ENCODE peak calls at places on chromosomes 5 and 9, in six cellular contexts. K is mucosa of descending colon, L is ovary, B is K562, W is Panc1, E is colonic mucosa. I is an unnamed sample.
A peak's percentile ranks its signal among the peaks of the same experiment; 100 is the strongest.

GRCh38 chr5:166401391-166401790 is 1890.1 kb upstream of the WWC1 start:
- DNase-seq in K (no peak), L (no peak), B (no peak), W (no peak), E (no peak), I (no peak)

GRCh38 chr9:118567861-118568260 is 801.4 kb downstream of the BRINP1 start:
- DNase-seq in K (no peak), L (no peak), B (no peak), W (no peak), E (no peak), I (no peak)

GRCh38 chr9:20269620-20270019 is 352.7 kb downstream of the MLLT3 start:
- DNase-seq in K (no peak), L (no peak), B (no peak), W (no peak), E (no peak), I (no peak)

GRCh38 chr5:125481506-125482455 is 735.3 kb upstream of the ZNF608 start:
- DNase-seq in K (no peak), L (no peak), B (no peak), W (no peak), E (no peak), I (no peak)

GRCh38 chr5:82817897-82818676 is 259.1 kb downstream of the TMEM167A start:
- DNase-seq in K (no peak), L (no peak), B (no peak), W (no peak), E (no peak), I (no peak)

GRCh38 chr9:114051706-114052105 is 26.4 kb downstream of the AMBP start:
- DNase-seq in K (no peak), L (no peak), B (no peak), W (no peak), E (peak; percentile 13), I (no peak)

GRCh38 chr5:142600611-142601360 is 85.1 kb downstream of the FGF1 start:
- DNase-seq in K (peak; percentile 35), L (peak; percentile 24), B (no peak), W (no peak), E (no peak), I (peak; percentile 50)

GRCh38 chr5:123696948-123697347 is 185.0 kb downstream of the CSNK1G3 start:
- DNase-seq in K (peak; percentile 3), L (no peak), B (no peak), W (no peak), E (no peak), I (no peak)

GRCh38 chr9:33884856-33885701 is 68.1 kb downstream of the UBE2R2 start:
- DNase-seq in K (peak; percentile 67), L (peak; percentile 49), B (no peak), W (no peak), E (peak; percentile 58), I (peak; percentile 55)

GRCh38 chr5:146877783-146878470 is 630 bp downstream of the PPP2R2B start:
- DNase-seq in K (no peak), L (no peak), B (no peak), W (no peak), E (no peak), I (no peak)

GRCh38 chr5:40736103-40736875 is 19.5 kb downstream of the TTC33 start:
- DNase-seq in K (no peak), L (no peak), B (peak; percentile 62), W (peak; percentile 80), E (no peak), I (no peak)

GRCh38 chr5:7397005-7397546 is 1.1 kb downstream of the ADCY2 start:
- DNase-seq in K (no peak), L (no peak), B (no peak), W (no peak), E (no peak), I (no peak)

GRCh38 chr9:127075592-127076380 is 46.6 kb downstream of the ANGPTL2 start:
- DNase-seq in K (no peak), L (no peak), B (no peak), W (no peak), E (no peak), I (no peak)

GRCh38 chr9:15416880-15417279 is 5.8 kb upstream of the SNAPC3 start:
- DNase-seq in K (peak; percentile 84), L (no peak), B (peak; percentile 30), W (no peak), E (peak; percentile 69), I (peak; percentile 63)

GRCh38 chr9:93579711-93580516 is 3.5 kb downstream of the PHF2 start:
- DNase-seq in K (no peak), L (no peak), B (no peak), W (no peak), E (no peak), I (peak; percentile 24)

GRCh38 chr5:112492291-112492690 is 73.2 kb upstream of the EPB41L4A start:
- DNase-seq in K (peak; percentile 62), L (no peak), B (peak; percentile 61), W (peak; percentile 25), E (no peak), I (peak; percentile 55)

GRCh38 chr9:127976498-127976897 is 4.3 kb downstream of the EEIG1 start:
- DNase-seq in K (peak; percentile 78), L (no peak), B (no peak), W (no peak), E (peak; percentile 82), I (peak; percentile 80)

GRCh38 chr9:111957856-111958631 is 61.4 kb downstream of the UGCG start:
- DNase-seq in K (no peak), L (no peak), B (no peak), W (peak; percentile 77), E (no peak), I (no peak)

GRCh38 chr5:83877911-83878706 is 157.5 kb upstream of the HAPLN1 start:
- DNase-seq in K (no peak), L (no peak), B (no peak), W (no peak), E (no peak), I (no peak)

GRCh38 chr5:145347026-145347616 is 488.0 kb downstream of the PRELID2 start:
- DNase-seq in K (peak; percentile 15), L (no peak), B (no peak), W (no peak), E (no peak), I (no peak)

GRCh38 chr9:98097836-98098235 is 21.2 kb downstream of the TRIM14 start:
- DNase-seq in K (no peak), L (no peak), B (no peak), W (no peak), E (no peak), I (no peak)

GRCh38 chr5:103523319-103523718 is 39.3 kb downstream of the NUDT12 start:
- DNase-seq in K (peak; percentile 93), L (no peak), B (no peak), W (no peak), E (peak; percentile 87), I (no peak)

GRCh38 chr5:146813748-146814147 is 64.8 kb downstream of the PPP2R2B start:
- DNase-seq in K (no peak), L (no peak), B (no peak), W (no peak), E (no peak), I (no peak)

GRCh38 chr9:134735441-134736175 is 94.0 kb downstream of the COL5A1 start:
- DNase-seq in K (peak; percentile 52), L (peak; percentile 69), B (no peak), W (no peak), E (peak; percentile 53), I (peak; percentile 33)

GRCh38 chr9:134737842-134738580 is 96.4 kb downstream of the COL5A1 start:
- DNase-seq in K (no peak), L (no peak), B (no peak), W (no peak), E (no peak), I (no peak)

GRCh38 chr9:134738869-134739659 is 97.5 kb downstream of the COL5A1 start:
- DNase-seq in K (peak; percentile 70), L (peak; percentile 81), B (peak; percentile 63), W (no peak), E (peak; percentile 67), I (peak; percentile 67)

GRCh38 chr9:134734270-134734669 is 92.7 kb downstream of the COL5A1 start:
- DNase-seq in K (peak; percentile 19), L (peak; percentile 69), B (no peak), W (no peak), E (peak; percentile 31), I (no peak)

GRCh38 chr9:134736791-134737489 is 95.3 kb downstream of the COL5A1 start:
- DNase-seq in K (no peak), L (no peak), B (no peak), W (no peak), E (no peak), I (no peak)
- H3K36me3 ChIP-seq in K (no peaks in the 10 kb centered on the region), L (no peaks in the 10 kb centered on the region), B (no peaks in the 10 kb centered on the region), W (no peaks in the 10 kb centered on the region), E (no peaks in the 10 kb centered on the region), I (no peaks in the 10 kb centered on the region)

GRCh38 chr9:18105996-18106595 is 367.9 kb upstream of the ADAMTSL1 start:
- DNase-seq in K (no peak), L (no peak), B (no peak), W (no peak), E (no peak), I (no peak)
- H3K36me3 ChIP-seq in K (no peaks in the 10 kb centered on the region), L (no peaks in the 10 kb centered on the region), B (no peaks in the 10 kb centered on the region), W (no peaks in the 10 kb centered on the region), E (no peaks in the 10 kb centered on the region), I (no peaks in the 10 kb centered on the region)

DNA sequence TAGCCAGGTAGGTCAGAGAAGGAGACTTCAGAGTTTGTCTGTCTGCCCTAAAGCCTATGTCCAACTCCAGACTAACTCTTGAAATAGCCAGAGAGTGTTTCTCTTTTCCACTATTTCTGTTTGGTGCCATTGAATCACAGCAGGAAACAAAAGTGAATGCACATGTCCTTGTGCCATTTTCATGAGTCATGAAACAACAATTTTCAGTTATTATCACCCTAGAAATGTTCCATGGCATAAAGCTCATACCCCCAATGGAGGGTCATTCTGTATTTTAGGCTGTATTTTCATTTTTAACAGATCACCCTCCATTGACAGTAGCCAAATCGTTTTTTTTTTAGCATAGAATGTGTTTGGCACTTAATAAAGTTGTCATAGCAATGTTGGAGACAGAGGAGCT is 124.7 kb downstream of the PAPPA start:
- DNase-seq in K (no peak), L (no peak), B (no peak), W (no peak), E (no peak), I (no peak)
- H3K36me3 ChIP-seq in K (no peaks in the 10 kb centered on the region), L (no peaks in the 10 kb centered on the region), B (no peaks in the 10 kb centered on the region), W (no peaks in the 10 kb centered on the region), E (no peaks in the 10 kb centered on the region), I (no peaks in the 10 kb centered on the region)

GRCh38 chr9:68627104-68627503 is 77.9 kb upstream of the PIP5K1B start:
- DNase-seq in K (no peak), L (no peak), B (no peak), W (no peak), E (no peak), I (no peak)
- H3K36me3 ChIP-seq in K (no peaks in the 10 kb centered on the region), L (no peaks in the 10 kb centered on the region), B (no peaks in the 10 kb centered on the region), W (no peaks in the 10 kb centered on the region), E (no peaks in the 10 kb centered on the region), I (no peaks in the 10 kb centered on the region)

GRCh38 chr9:8666060-8666459 is 866.5 kb upstream of the DMAC1 start:
- DNase-seq in K (no peak), L (no peak), B (no peak), W (no peak), E (no peak), I (no peak)

GRCh38 chr9:8659121-8659520 is 859.5 kb upstream of the DMAC1 start:
- DNase-seq in K (no peak), L (no peak), B (no peak), W (no peak), E (no peak), I (no peak)

GRCh38 chr9:8660383-8660782 is 860.8 kb upstream of the DMAC1 start:
- DNase-seq in K (peak; percentile 42), L (peak; percentile 80), B (no peak), W (no peak), E (peak; percentile 46), I (peak; percentile 49)
- H3K36me3 ChIP-seq in K (no peaks in the 10 kb centered on the region), L (no peaks in the 10 kb centered on the region), B (no peaks in the 10 kb centered on the region), W (no peaks in the 10 kb centered on the region), E (no peaks in the 10 kb centered on the region), I (no peaks in the 10 kb centered on the region)

I was measured in stomach.